ENCODE peak calls at places on chromosomes 7 and 10, in eight cellular contexts. U, L, R, B, O, V, W and P are unnamed samples.

GRCh38 chr7:18221377-18222290 is 194.0 kb upstream of the PRPS1L1 start:
- DNase-seq in U (no peak), L (no peak), R (no peak), B (peak), O (no peak), V (no peak), W (no peak), P (no peak)

GRCh38 chr10:58177362-58177947 is 90.2 kb downstream of the IPMK start:
- DNase-seq in U (no peak), L (peak), R (peak), B (peak), O (no peak), V (peak), W (no peak), P (no peak)

GRCh38 chr10:118901409-118901808 is 128.1 kb upstream of the NANOS1 start:
- DNase-seq in U (no peak), L (no peak), R (no peak), B (no peak), O (no peak), V (no peak), W (no peak), P (no peak)

GRCh38 chr7:91266067-91266930 is 2.1 kb downstream of the FZD1 start:
- DNase-seq in U (no peak), L (no peak), R (no peak), B (peak), O (no peak), V (peak), W (no peak), P (no peak)

GRCh38 chr7:111985802-111986201 is 220.4 kb downstream of the DOCK4 start:
- DNase-seq in U (no peak), L (no peak), R (no peak), B (no peak), O (no peak), V (no peak), W (no peak), P (no peak)

GRCh38 chr10:69845574-69846251 is 44.0 kb downstream of the COL13A1 start:
- DNase-seq in U (no peak), L (peak), R (no peak), B (peak), O (no peak), V (no peak), W (no peak), P (no peak)

GRCh38 chr10:63125459-63125858 is 7.7 kb upstream of the NRBF2 start:
- DNase-seq in U (no peak), L (no peak), R (no peak), B (no peak), O (no peak), V (no peak), W (no peak), P (no peak)

GRCh38 chr10:93712593-93712992 is 10.2 kb upstream of the FRA10AC1 start:
- DNase-seq in U (no peak), L (no peak), R (no peak), B (no peak), O (no peak), V (no peak), W (no peak), P (no peak)

GRCh38 chr10:100913470-100913865 is 705 bp downstream of the SLF2 start:
- DNase-seq in U (no peak), L (peak), R (no peak), B (no peak), O (no peak), V (no peak), W (no peak), P (no peak)

GRCh38 chr7:71636329-71636728 is 504.4 kb downstream of the GALNT17 start:
- DNase-seq in U (no peak), L (no peak), R (no peak), B (peak), O (no peak), V (no peak), W (no peak), P (no peak)

GRCh38 chr7:44538093-44538797 is 2.9 kb downstream of the NPC1L1 start:
- DNase-seq in U (no peak), L (no peak), R (no peak), B (no peak), O (no peak), V (no peak), W (no peak), P (no peak)

GRCh38 chr7:134809611-134810010 is 30.2 kb downstream of the CALD1 start:
- DNase-seq in U (no peak), L (no peak), R (no peak), B (peak), O (no peak), V (no peak), W (no peak), P (no peak)